ENCODE peak calls at places on chromosomes 4 and X, in four cellular contexts. G is H7, C is nephron progenitor cell, D is GM20000. L is an unnamed sample.

GRCh38 chrX:150062292-150063137 is 124.2 kb upstream of the EOLA2 start:
- DNase-seq in G (no peak), C (no peak), D (no peak), L (peak)

GRCh38 chr4:54872246-54872645 is 214.5 kb downstream of the KIT start:
- DNase-seq in G (no peak), C (no peak), D (no peak), L (no peak)

GRCh38 chr4:1244978-1245471 is 3.9 kb downstream of the CTBP1 start:
- DNase-seq in G (peak), C (no peak), D (no peak), L (no peak)

GRCh38 chr4:183348706-183349659 is 26.8 kb upstream of the CLDN24 start:
- DNase-seq in G (no peak), C (no peak), D (no peak), L (no peak)

GRCh38 chr4:109730294-109731051 is 603 bp upstream of the PLA2G12A start:
- DNase-seq in G (no peak), C (peak), D (no peak), L (no peak)

GRCh38 chr4:172578712-172579111 is 589.9 kb upstream of the GALNT7 start:
- DNase-seq in G (no peak), C (no peak), D (no peak), L (no peak)

GRCh38 chr4:957581-958313 is 15.6 kb downstream of the DGKQ start:
- DNase-seq in G (peak), C (no peak), D (no peak), L (no peak)

GRCh38 chr4:81052119-81053068 is 21.9 kb downstream of the BMP3 start:
- DNase-seq in G (peak), C (peak), D (peak), L (peak)

GRCh38 chr4:58665649-58666048 is 1555.5 kb upstream of the IGFBP7 start:
- DNase-seq in G (no peak), C (no peak), D (no peak), L (peak)

GRCh38 chrX:103100484-103100883 is 7.5 kb upstream of the NXF3 start:
- DNase-seq in G (no peak), C (no peak), D (no peak), L (no peak)

GRCh38 chrX:154980330-154981115 is 42.0 kb downstream of the F8 start:
- DNase-seq in G (peak), C (peak), D (peak), L (peak)

L was measured in NCI-H1092 treated with DMSO at 0.1 percent for 48 hours.